ENCODE peak calls at places on chromosomes 3 and 15, in five cellular contexts. T is GM23338, L is K562, W is GM12878, P is HepG2. H is an unnamed sample.

GRCh38 chr3:142597898-142598297 is 1.7 kb downstream of the PLS1 start:
- DNase-seq in T (no peak), L (peak; percentile 11), W (no peak), P (no peak), H (no peak)

GRCh38 chr3:99883138-99883461 is 65.4 kb downstream of the CMSS1 start:
- DNase-seq in T (no peak), L (no peak), W (no peak), P (no peak), H (no peak)

GRCh38 chr3:42923606-42924005 is 17.7 kb downstream of the ZNF662 start:
- DNase-seq in T (no peak), L (no peak), W (no peak), P (no peak), H (no peak)

GRCh38 chr15:71325461-71325860 is 210.2 kb downstream of the THSD4 start:
- DNase-seq in T (no peak), L (no peak), W (no peak), P (no peak), H (no peak)

GRCh38 chr3:20539666-20540460 is 353.9 kb upstream of the SGO1 start:
- DNase-seq in T (no peak), L (no peak), W (no peak), P (no peak), H (no peak)

GRCh38 chr15:39427705-39428104 is 153.2 kb upstream of the THBS1 start:
- DNase-seq in T (no peak), L (peak; percentile 46), W (no peak), P (peak; percentile 62), H (no peak)

GRCh38 chr3:123791417-123791816 is 92.7 kb downstream of the MYLK start:
- DNase-seq in T (no peak), L (no peak), W (no peak), P (no peak), H (no peak)

GRCh38 chr3:185595520-185595919 is 9.4 kb downstream of the SENP2 start:
- DNase-seq in T (no peak), L (no peak), W (peak; percentile 21), P (no peak), H (no peak)

GRCh38 chr15:71149645-71150557 is 34.6 kb downstream of the THSD4 start:
- DNase-seq in T (no peak), L (no peak), W (no peak), P (no peak), H (no peak)

GRCh38 chr3:130963444-130963843 is 63.2 kb downstream of the ASTE1 start:
- DNase-seq in T (no peak), L (no peak), W (no peak), P (no peak), H (no peak)

GRCh38 chr3:3201584-3201983 is 22.1 kb upstream of the CRBN start:
- DNase-seq in T (no peak), L (no peak), W (peak; percentile 41), P (no peak), H (no peak)

GRCh38 chr3:152737021-152737908 is 97.7 kb upstream of the P2RY1 start:
- DNase-seq in T (no peak), L (peak; percentile 4), W (peak; percentile 96), P (no peak), H (peak; percentile 3)

GRCh38 chr15:28122038-28122949 is 23.2 kb upstream of the OCA2 start:
- DNase-seq in T (no peak), L (no peak), W (no peak), P (no peak), H (no peak)

GRCh38 chr3:24344784-24345439 is 149.7 kb downstream of the THRB start:
- DNase-seq in T (no peak), L (no peak), W (no peak), P (no peak), H (no peak)

GRCh38 chr3:194204793-194205065 is 68.8 kb downstream of the HES1 start:
- DNase-seq in T (no peak), L (no peak), W (no peak), P (no peak), H (no peak)

GRCh38 chr3:138289260-138289659 is 40.4 kb downstream of the NME9 start:
- DNase-seq in T (no peak), L (no peak), W (no peak), P (no peak), H (no peak)

GRCh38 chr3:99901200-99901926 is 83.7 kb downstream of the CMSS1 start:
- DNase-seq in T (no peak), L (no peak), W (peak; percentile 23), P (peak; percentile 94), H (peak; percentile 58)

GRCh38 chr3:149506540-149506939 is 32.0 kb downstream of the TM4SF4 start:
- DNase-seq in T (no peak), L (no peak), W (no peak), P (no peak), H (no peak)

GRCh38 chr3:47161983-47162694 is 1.8 kb downstream of the SETD2 start:
- DNase-seq in T (no peak), L (no peak), W (no peak), P (no peak), H (no peak)

GRCh38 chr3:141830508-141830907 is 45.9 kb upstream of the ATP1B3 start:
- DNase-seq in T (no peak), L (no peak), W (no peak), P (no peak), H (no peak)

GRCh38 chr3:8993331-8993730 is 30.1 kb upstream of the RAD18 start:
- DNase-seq in T (no peak), L (no peak), W (no peak), P (no peak), H (no peak)

GRCh38 chr3:32384938-32385337 is 6.7 kb upstream of the CMTM7 start:
- DNase-seq in T (peak; percentile 52), L (peak; percentile 30), W (no peak), P (no peak), H (no peak)

GRCh38 chr3:67661079-67661478 is 6.7 kb upstream of the SUCLG2 start:
- DNase-seq in T (no peak), L (no peak), W (no peak), P (no peak), H (no peak)

GRCh38 chr15:38853608-38854007 is 289.0 kb upstream of the RASGRP1 start:
- DNase-seq in T (peak; percentile 80), L (peak; percentile 27), W (no peak), P (no peak), H (no peak)

GRCh38 chr15:31437686-31438085 is 111.1 kb downstream of the KLF13 start:
- DNase-seq in T (no peak), L (no peak), W (no peak), P (no peak), H (no peak)

GRCh38 chr3:12451481-12451880 is 32.8 kb upstream of the TSEN2 start:
- DNase-seq in T (no peak), L (no peak), W (no peak), P (no peak), H (no peak)

GRCh38 chr3:113110263-113110662 is 101.1 kb upstream of the BOC start:
- DNase-seq in T (no peak), L (no peak), W (no peak), P (no peak), H (no peak)

GRCh38 chr3:128800241-128801187 is 74.5 kb downstream of the RAB7A start:
- DNase-seq in T (no peak), L (no peak), W (no peak), P (no peak), H (no peak)

GRCh38 chr15:47429376-47429775 is 287.9 kb upstream of the SEMA6D start:
- DNase-seq in T (no peak), L (no peak), W (no peak), P (no peak), H (no peak)

DNA sequence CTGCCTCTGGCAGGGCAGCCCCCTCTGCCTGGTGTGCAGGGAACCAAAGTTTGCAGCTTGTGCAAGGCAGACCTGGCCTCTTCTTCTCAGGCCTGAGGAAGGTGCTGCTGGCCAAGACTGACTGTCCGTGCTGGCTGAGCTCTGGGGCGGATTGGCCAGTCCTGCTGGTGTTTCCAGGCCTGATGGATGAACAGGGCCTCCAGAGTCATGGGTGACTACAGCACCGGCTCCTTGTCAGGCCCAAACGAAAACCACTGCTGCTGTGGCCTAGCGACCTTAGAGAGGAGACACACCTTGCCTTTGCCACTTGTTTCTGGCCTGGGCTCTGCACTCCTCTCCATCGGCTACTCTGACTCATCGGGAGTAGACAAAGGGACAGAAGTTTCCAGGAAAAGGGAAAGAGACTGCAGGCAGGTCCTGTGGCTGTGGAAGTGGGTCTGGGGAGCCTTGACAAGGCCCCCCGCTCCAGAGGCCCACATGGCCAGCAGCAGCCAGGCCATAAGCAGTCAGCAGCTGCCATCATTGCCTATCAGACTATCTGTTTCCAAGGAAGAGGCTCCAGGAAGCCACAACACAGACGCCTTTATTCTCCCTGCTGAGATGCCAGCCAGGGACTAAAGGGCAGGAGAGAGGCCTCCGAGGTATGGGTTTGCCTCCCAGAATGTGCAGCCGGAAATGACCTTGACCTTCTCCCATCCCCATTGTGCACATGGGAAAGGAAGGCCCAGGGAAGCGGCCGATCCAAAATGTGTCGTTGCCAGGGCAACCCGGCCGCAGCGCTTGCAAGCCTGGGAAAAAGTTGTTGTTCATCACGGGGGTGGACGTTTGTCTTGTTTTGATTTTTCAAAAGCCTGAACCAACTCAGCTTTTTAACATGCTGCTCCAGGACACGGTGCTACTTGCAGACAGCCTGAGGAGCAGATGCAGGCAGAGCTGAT is 160.5 kb downstream of the CHSY1 start:
- DNase-seq in T (no peak), L (no peak), W (no peak), P (peak; percentile 97), H (no peak)
- TF ChIP-seq JUNB in T (no peak), L (no peak), W (no peak), P (no peak), H (no peak)

GRCh38 chr3:165643433-165643824 is 193.8 kb downstream of the BCHE start:
- DNase-seq in T (no peak), L (no peak), W (no peak), P (no peak), H (no peak)
- TF ChIP-seq JUNB in T (no peak), L (no peak), W (no peak), P (no peak), H (no peak)

GRCh38 chr15:95175914-95176658 is 944.7 kb downstream of the MCTP2 start:
- DNase-seq in T (no peak), L (peak; percentile 32), W (no peak), P (no peak), H (no peak)
- TF ChIP-seq JUNB in T (no peak), L (no peak), W (no peak), P (no peak), H (no peak)

GRCh38 chr15:68419301-68420175 is 12.4 kb downstream of the ITGA11 start:
- DNase-seq in T (no peak), L (no peak), W (no peak), P (no peak), H (no peak)

GRCh38 chr15:68417051-68417450 is 14.9 kb downstream of the ITGA11 start:
- DNase-seq in T (no peak), L (no peak), W (no peak), P (no peak), H (no peak)

GRCh38 chr15:68418611-68419161 is 13.3 kb downstream of the ITGA11 start:
- DNase-seq in T (no peak), L (peak; percentile 4), W (no peak), P (no peak), H (no peak)

GRCh38 chr15:68416158-68416535 is 15.8 kb downstream of the ITGA11 start:
- DNase-seq in T (no peak), L (no peak), W (no peak), P (no peak), H (no peak)

GRCh38 chr15:68417897-68418296 is 14.1 kb downstream of the ITGA11 start:
- DNase-seq in T (no peak), L (no peak), W (no peak), P (no peak), H (no peak)
- TF ChIP-seq JUNB in T (no peak), L (no peak), W (no peak), P (no peak), H (no peak)

H was measured in A549.